ENCODE peak calls at places on chromosomes 2 and 18, in five cellular contexts. B is IMR-90, U is neuronal stem cell, J is H1, D is trophoblast cell. H is an unnamed sample.

GRCh38 chr2:174776223-174776622 is 12.0 kb upstream of the CHRNA1 start:
- DNase-seq in B (no peak), J (peak; percentile 89), D (no peak), U (no peak), H (no peak)

GRCh38 chr2:151672277-151672676 is 62.0 kb downstream of the NEB start:
- DNase-seq in J (no peak), B (no peak), U (no peak), D (no peak), H (no peak)

GRCh38 chr2:172012688-172013358 is 13.1 kb downstream of the METAP1D start:
- DNase-seq in J (no peak), U (no peak), D (no peak), B (no peak), H (no peak)

GRCh38 chr18:31633416-31634330 is 42.0 kb downstream of the TTR start:
- DNase-seq in U (no peak), D (no peak), J (no peak), B (no peak), H (no peak)

GRCh38 chr2:220309215-220309614 is 681.8 kb downstream of the SLC4A3 start:
- DNase-seq in U (no peak), J (no peak), D (no peak), B (no peak), H (no peak)

GRCh38 chr2:27956895-27957294 is 66.4 kb downstream of the BABAM2 start:
- DNase-seq in U (no peak), B (peak; percentile 81), D (peak; percentile 10), J (no peak), H (peak; percentile 78)

GRCh38 chr2:133993160-133993559 is 260.7 kb upstream of the MGAT5 start:
- DNase-seq in B (no peak), D (no peak), U (no peak), J (no peak), H (no peak)

GRCh38 chr2:61172671-61173070 is 10.7 kb downstream of the C2orf74 start:
- DNase-seq in B (no peak), J (no peak), U (no peak), D (no peak), H (no peak)

GRCh38 chr2:175441361-175441760 is 259.9 kb upstream of the ATP5MC3 start:
- DNase-seq in B (no peak), U (no peak), J (no peak), D (no peak), H (no peak)

GRCh38 chr2:20635698-20636584 is 15.0 kb downstream of the HS1BP3 start:
- DNase-seq in U (peak; percentile 74), J (peak; percentile 96), D (peak; percentile 72), B (peak; percentile 71), H (peak; percentile 77)

GRCh38 chr2:83826601-83827000 is 632.5 kb downstream of the SUCLG1 start:
- DNase-seq in J (no peak), U (no peak), B (no peak), D (no peak), H (no peak)

GRCh38 chr18:79375441-79375840 is 20.3 kb upstream of the NFATC1 start:
- DNase-seq in B (no peak), U (no peak), J (no peak), D (no peak), H (no peak)

GRCh38 chr2:32864761-32865160 is 82.0 kb upstream of the LTBP1 start:
- DNase-seq in D (peak; percentile 65), J (no peak), B (peak; percentile 93), U (no peak), H (peak; percentile 76)

GRCh38 chr18:24176727-24177416 is 38.0 kb downstream of the CABYR start:
- DNase-seq in U (peak; percentile 61), D (no peak), J (peak; percentile 95), B (peak; percentile 56), H (peak; percentile 51)

GRCh38 chr2:176536739-176537138 is 267.5 kb downstream of the MTX2 start:
- DNase-seq in J (no peak), U (no peak), D (no peak), B (no peak), H (no peak)

GRCh38 chr2:121241466-121241865 is 43.5 kb downstream of the TFCP2L1 start:
- DNase-seq in J (no peak), D (no peak), U (no peak), B (no peak), H (no peak)

GRCh38 chr2:86512034-86512433 is 51.2 kb downstream of the CHMP3 start:
- DNase-seq in J (no peak), B (no peak), U (no peak), D (no peak), H (no peak)

GRCh38 chr2:172430671-172431070 is 3.3 kb downstream of the ITGA6 start:
- DNase-seq in D (peak; percentile 69), B (peak; percentile 33), U (no peak), J (no peak), H (no peak)

GRCh38 chr2:52934354-52934898 is 833.2 kb upstream of the CHAC2 start:
- DNase-seq in B (peak; percentile 91), J (no peak), D (no peak), U (no peak), H (peak; percentile 31)

GRCh38 chr2:231128541-231128940 is 3.7 kb upstream of the HTR2B start:
- DNase-seq in U (no peak), J (no peak), D (no peak), B (no peak), H (no peak)

GRCh38 chr2:235230809-235231601 is 262.8 kb upstream of the AGAP1 start:
- DNase-seq in U (no peak), D (no peak), B (no peak), J (no peak), H (peak; percentile 17)

GRCh38 chr2:237297421-237298155 is 116.4 kb downstream of the COL6A3 start:
- DNase-seq in J (no peak), D (no peak), U (no peak), B (peak; percentile 26), H (peak; percentile 71)

GRCh38 chr2:174796319-174796771 is 32.1 kb upstream of the CHRNA1 start:
- DNase-seq in U (peak; percentile 66), D (no peak), B (peak; percentile 16), J (no peak), H (no peak)

GRCh38 chr2:217010173-217010572 is 150.3 kb upstream of the TNP1 start:
- DNase-seq in B (peak; percentile 13), U (no peak), D (no peak), J (no peak), H (peak; percentile 34)

GRCh38 chr2:196369967-196370366 is 198.6 kb upstream of the STK17B start:
- DNase-seq in U (no peak), B (no peak), J (no peak), D (peak; percentile 54), H (no peak)

GRCh38 chr2:26484579-26484978 is 6.7 kb upstream of the OTOF start:
- DNase-seq in D (no peak), B (no peak), J (no peak), U (no peak), H (no peak)

GRCh38 chr2:20537423-20538307 is 90.8 kb downstream of the RHOB start:
- DNase-seq in J (no peak), B (no peak), U (no peak), D (no peak), H (no peak)

GRCh38 chr2:85853499-85854165 is 35.2 kb downstream of the ST3GAL5 start:
- DNase-seq in B (no peak), J (no peak), D (no peak), U (no peak), H (no peak)

GRCh38 chr18:78390348-78390929 is 589.2 kb upstream of the SALL3 start:
- DNase-seq in D (no peak), B (no peak), U (no peak), J (no peak), H (no peak)

GRCh38 chr2:36356199-36356989 is 816 bp downstream of the CRIM1 start:
- DNase-seq in D (peak; percentile 67), U (peak; percentile 39), J (peak; percentile 72), B (peak; percentile 34), H (peak; percentile 67)

GRCh38 chr18:73614812-73615211 is 532.8 kb downstream of the FBXO15 start:
- DNase-seq in D (no peak), U (no peak), B (peak; percentile 88), J (no peak), H (peak; percentile 37)

GRCh38 chr2:110153416-110153815 is 37.8 kb upstream of the MALL start:
- DNase-seq in U (no peak), D (no peak), J (no peak), B (peak; percentile 47), H (no peak)

GRCh38 chr2:110152943-110153342 is 37.3 kb upstream of the MALL start:
- DNase-seq in D (no peak), U (no peak), J (no peak), B (no peak), H (no peak)

GRCh38 chr2:110157153-110157793 is 41.7 kb upstream of the MALL start:
- DNase-seq in B (peak; percentile 77), D (peak; percentile 23), U (peak; percentile 2), J (no peak), H (peak; percentile 69)
- H3K27ac ChIP-seq in B (no peak overlapping the region), D (no peak overlapping the region), U (no peak overlapping the region), J (no peak overlapping the region), H (no peak overlapping the region)

GRCh38 chr18:48989304-48990284 is 38.8 kb upstream of the SMAD7 start:
- DNase-seq in J (no peak), U (no peak), B (peak; percentile 18), D (no peak), H (peak; percentile 48)
- H4K91ac ChIP-seq in J (no peak overlapping the region), U (no peak overlapping the region), B (peak overlapping the region; percentile 91), D (peak overlapping the region; percentile 97), H (no peak overlapping the region)

DNA sequence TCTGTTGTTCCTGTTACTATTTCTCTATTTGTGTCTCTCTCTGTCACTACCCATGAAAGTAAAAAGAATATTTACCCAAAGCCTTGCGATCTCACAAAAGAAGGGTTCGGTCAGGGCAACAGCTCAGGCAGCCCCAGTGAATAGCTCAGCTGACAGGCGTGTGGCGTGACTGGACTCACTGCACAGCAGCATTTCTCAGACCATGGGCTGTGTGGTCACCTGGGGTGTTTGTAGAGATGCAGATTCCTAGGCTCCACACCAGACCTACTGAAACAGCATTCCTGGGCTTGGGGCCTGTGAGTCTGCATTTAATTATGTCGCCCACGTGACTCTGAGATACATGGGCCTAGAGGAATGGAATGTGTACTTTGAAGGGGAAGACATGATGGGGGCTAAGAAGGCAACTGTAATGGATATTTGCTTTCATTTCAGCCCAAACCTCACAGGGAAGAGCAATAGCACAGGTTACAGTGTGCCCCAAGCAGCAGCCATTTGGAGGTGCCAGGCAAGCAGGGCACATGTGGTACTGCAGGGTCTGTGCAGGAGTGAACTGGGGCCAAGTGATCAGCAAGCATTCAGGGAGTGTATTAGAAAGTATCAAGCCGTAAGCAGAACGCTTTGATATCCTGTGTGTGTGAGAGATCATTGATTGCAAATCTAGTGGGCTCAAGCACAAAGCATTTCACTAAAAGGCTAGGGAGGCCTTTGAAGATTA is 90.4 kb upstream of the RBMS1 start:
- DNase-seq in B (no peak), J (no peak), U (no peak), D (no peak), H (no peak)
- H3K4me3 ChIP-seq in B (no peak overlapping the region), J (no peak overlapping the region), U (no peak overlapping the region), D (no peak overlapping the region), H (peak overlapping the region; percentile 24)

DNA sequence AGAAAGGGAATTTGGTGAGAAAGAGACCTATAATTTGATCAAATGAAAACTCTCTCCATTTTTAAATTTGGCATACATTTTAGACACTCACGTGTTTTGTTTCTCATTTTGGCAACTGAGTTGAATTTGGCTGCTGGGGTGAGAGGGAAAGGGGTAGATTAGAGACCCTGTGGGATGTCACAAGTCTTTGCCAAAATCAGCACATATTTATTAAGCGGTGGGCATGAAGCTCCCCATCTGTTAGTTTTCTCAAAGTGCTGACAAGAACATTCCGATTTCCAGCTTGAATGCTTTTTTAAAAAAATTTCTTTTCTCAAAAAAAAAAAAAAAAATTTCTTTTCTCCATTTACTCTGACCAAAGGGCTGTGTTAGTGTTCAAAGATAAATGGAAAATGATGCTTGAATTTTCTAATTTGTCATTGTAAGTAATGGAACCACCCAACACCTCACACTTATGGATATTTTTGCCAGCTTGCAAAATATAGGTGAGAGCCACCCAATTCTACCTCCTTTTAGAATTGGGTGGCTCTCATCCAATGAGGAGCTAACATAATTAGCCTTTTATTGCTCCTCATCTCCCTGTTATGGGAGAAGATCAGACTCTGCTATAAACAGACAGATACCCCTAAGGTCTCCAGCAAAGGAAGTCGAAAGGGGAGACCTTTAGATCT is 222.9 kb upstream of the FN1 start:
- DNase-seq in B (no peak), J (no peak), D (no peak), U (no peak), H (no peak)
- H3K27ac ChIP-seq in B (peak overlapping the region; percentile 97), J (no peak overlapping the region), D (no peak overlapping the region), U (no peak overlapping the region), H (peak overlapping the region; percentile 99)